ENCODE peak calls at places on chromosomes 1 and 21, in eight cellular contexts. P, X, B, G, K, O, E and Q are unnamed samples.
A peak's percentile ranks its signal among the peaks of the same experiment; 100 is the strongest.

GRCh38 chr1:22778408-22778807 is 67.8 kb downstream of the EPHB2 start:
- DNase-seq in K (no peak), O (no peak), B (no peak), X (no peak), E (no peak), P (no peak), G (no peak), Q (no peak)

GRCh38 chr1:94865369-94865768 is 45.2 kb downstream of the SLC44A3 start:
- DNase-seq in K (no peak), B (peak; percentile 90), O (no peak), G (no peak), P (no peak), E (no peak), X (no peak), Q (no peak)

GRCh38 chr1:156490401-156491032 is 10.1 kb downstream of the MEF2D start:
- DNase-seq in O (no peak), X (no peak), P (peak; percentile 71), K (peak; percentile 54), E (no peak), G (no peak), B (no peak), Q (peak; percentile 81)

GRCh38 chr1:100955322-100955721 is 59.4 kb downstream of the SLC30A7 start:
- DNase-seq in E (no peak), K (peak; percentile 32), B (peak; percentile 95), G (no peak), O (no peak), X (no peak), P (no peak), Q (no peak)

GRCh38 chr1:59680044-59680443 is 134.7 kb upstream of the HOOK1 start:
- DNase-seq in E (no peak), X (no peak), O (no peak), G (no peak), P (no peak), B (no peak), K (no peak), Q (no peak)

GRCh38 chr1:59278780-59279354 is 18.0 kb upstream of the FGGY start:
- DNase-seq in K (no peak), O (no peak), B (no peak), G (no peak), X (no peak), P (no peak), E (no peak), Q (no peak)

GRCh38 chr1:205004296-205004813 is 38.7 kb upstream of the CNTN2 start:
- DNase-seq in K (no peak), P (no peak), B (peak; percentile 9), X (no peak), E (no peak), G (no peak), O (no peak), Q (no peak)

GRCh38 chr1:68448365-68448764 is 1.4 kb downstream of the RPE65 start:
- DNase-seq in P (no peak), B (no peak), O (no peak), G (no peak), K (no peak), E (no peak), X (no peak), Q (no peak)

GRCh38 chr1:79043506-79043905 is 37.0 kb upstream of the ADGRL4 start:
- DNase-seq in X (no peak), B (peak; percentile 90), E (no peak), G (no peak), K (no peak), P (no peak), O (no peak), Q (no peak)

GRCh38 chr1:58650141-58650540 is 49.7 kb downstream of the MYSM1 start:
- DNase-seq in K (peak; percentile 5), B (peak; percentile 7), O (no peak), P (no peak), E (no peak), X (no peak), G (no peak), Q (no peak)

GRCh38 chr21:38380391-38381137 is 117.7 kb downstream of the ERG start:
- DNase-seq in X (no peak), B (no peak), O (no peak), K (peak; percentile 30), E (no peak), P (no peak), G (no peak), Q (no peak)

GRCh38 chr21:38379171-38379570 is 119.1 kb downstream of the ERG start:
- DNase-seq in E (no peak), O (no peak), X (no peak), K (peak; percentile 29), P (no peak), B (no peak), G (no peak), Q (no peak)

GRCh38 chr21:38376235-38376634 is 119.4 kb downstream of the KCNJ15 start:
- DNase-seq in G (no peak), O (no peak), P (no peak), E (no peak), K (no peak), X (no peak), B (no peak), Q (no peak)

GRCh38 chr21:38376693-38377092 is 119.9 kb downstream of the KCNJ15 start:
- DNase-seq in E (no peak), P (peak; percentile 22), B (no peak), G (no peak), K (no peak), X (no peak), O (no peak), Q (no peak)

GRCh38 chr21:38377165-38378093 is 120.6 kb downstream of the KCNJ15 start:
- DNase-seq in X (no peak), E (no peak), G (no peak), K (no peak), P (no peak), B (peak; percentile 17), O (no peak), Q (no peak)
- TF ChIP-seq CTCF in X (no peak), E (no peak), G (no peak), K (no peak), P (no peak), B (no peak), O (peak; percentile 14), Q (no peak)

GRCh38 chr1:65263286-65263685 is 46.1 kb upstream of the DNAJC6 start:
- DNase-seq in K (no peak), O (no peak), B (no peak), E (no peak), P (no peak), G (no peak), X (no peak), Q (no peak)

GRCh38 chr1:65267291-65268087 is 41.9 kb upstream of the DNAJC6 start:
- DNase-seq in B (no peak), K (no peak), G (no peak), O (no peak), X (no peak), P (no peak), E (no peak), Q (no peak)

GRCh38 chr1:65264197-65264929 is 45.0 kb upstream of the DNAJC6 start:
- DNase-seq in P (peak; percentile 18), K (no peak), X (no peak), B (peak; percentile 70), G (no peak), O (peak; percentile 50), E (no peak), Q (peak; percentile 76)

GRCh38 chr1:65266501-65266900 is 42.8 kb upstream of the DNAJC6 start:
- DNase-seq in P (no peak), E (no peak), K (no peak), G (no peak), B (no peak), X (no peak), O (no peak), Q (no peak)

GRCh38 chr1:65265296-65266271 is 43.8 kb upstream of the DNAJC6 start:
- DNase-seq in K (peak; percentile 41), E (peak; percentile 40), G (peak; percentile 58), B (peak; percentile 55), O (peak; percentile 52), X (no peak), P (peak; percentile 58), Q (peak; percentile 67)
- TF ChIP-seq CTCF in K (peak; percentile 14), E (no peak), G (peak; percentile 5), B (peak; percentile 46), O (peak; percentile 45), X (peak; percentile 66), P (peak; percentile 39), Q (peak; percentile 22)

DNA sequence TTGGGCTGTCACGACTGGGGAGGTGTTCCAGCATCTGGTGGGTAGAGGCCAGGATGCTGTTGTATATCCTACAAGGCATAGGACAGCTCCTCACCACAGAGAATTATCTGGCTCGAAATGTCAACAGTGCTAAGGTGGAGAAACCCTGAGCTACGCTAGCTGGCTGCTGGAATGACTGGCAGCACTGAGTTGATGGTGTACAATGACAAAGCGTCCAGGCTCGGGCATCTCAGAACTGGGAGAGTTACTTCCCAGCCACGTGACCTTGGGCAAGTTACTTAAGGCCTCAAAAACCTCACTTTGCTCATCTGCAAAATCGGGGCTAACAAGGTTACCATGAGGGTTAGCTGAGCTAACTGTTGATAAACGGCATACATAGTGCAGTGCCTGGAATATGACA is 35.4 kb downstream of the GPR161 start:
- DNase-seq in K (no peak), G (no peak), P (no peak), O (no peak), X (no peak), E (no peak), B (no peak), Q (no peak)
- TF ChIP-seq CTCF in K (no peak), G (no peak), P (no peak), O (no peak), X (no peak), E (no peak), B (no peak), Q (no peak)

DNA sequence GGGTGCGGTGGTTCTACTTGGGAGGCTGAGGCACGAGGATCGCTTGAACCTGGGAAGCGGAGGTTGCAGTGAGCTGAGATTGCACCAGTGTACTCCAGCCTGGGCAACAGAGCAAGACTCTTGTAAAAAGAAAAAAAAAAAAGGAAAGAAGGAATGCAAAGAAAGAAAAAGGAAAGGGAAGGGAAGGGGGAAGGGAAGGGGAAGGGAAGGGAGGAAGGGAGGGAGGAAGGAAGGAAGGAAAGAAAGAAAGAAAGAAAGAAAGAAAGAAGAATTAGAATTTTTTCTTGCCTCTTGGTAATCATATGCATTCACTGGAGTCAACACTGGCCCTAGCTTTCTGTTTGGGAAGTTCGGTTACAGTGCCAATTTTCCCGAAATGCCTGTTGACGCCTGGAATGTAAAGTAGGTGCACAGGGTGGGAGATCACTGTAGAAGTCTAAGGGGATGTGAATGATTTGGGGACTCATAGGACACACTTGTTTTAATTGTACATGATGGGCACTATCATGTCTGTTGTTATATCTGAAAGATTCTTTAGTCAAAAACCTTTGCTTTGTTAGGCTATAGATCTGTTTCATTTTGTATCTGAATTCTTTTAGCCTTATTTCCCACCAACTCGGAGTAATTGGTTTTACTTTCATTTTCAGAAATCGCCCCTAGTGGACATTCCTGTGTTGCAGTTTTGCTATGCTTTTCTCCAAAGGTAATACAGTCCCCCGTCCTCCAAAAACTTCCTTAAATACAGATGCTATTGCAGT is 59.8 kb upstream of the MORC3 start:
- DNase-seq in E (peak; percentile 76), G (peak; percentile 81), X (no peak), O (peak; percentile 43), P (no peak), B (peak; percentile 68), K (peak; percentile 73), Q (no peak)
- TF ChIP-seq CTCF in E (peak; percentile 55), G (peak; percentile 35), X (no peak), O (peak; percentile 79), P (peak; percentile 85), B (peak; percentile 84), K (peak; percentile 89), Q (peak; percentile 84)

GRCh38 chr1:114620419-114620818 is 39.0 kb upstream of the BCAS2 start:
- DNase-seq in E (no peak), X (no peak), P (no peak), K (no peak), B (no peak), G (no peak), O (no peak), Q (no peak)
- TF ChIP-seq CTCF in E (no peak), X (no peak), P (no peak), K (no peak), B (no peak), G (no peak), O (no peak), Q (no peak)

GRCh38 chr1:160494620-160495019 is 28.4 kb downstream of the SLAMF6 start:
- DNase-seq in P (no peak), K (no peak), E (no peak), B (no peak), X (no peak), G (no peak), O (no peak), Q (peak; percentile 25)
- TF ChIP-seq CTCF in P (no peak), K (no peak), E (no peak), B (peak; percentile 16), X (peak; percentile 69), G (no peak), O (peak; percentile 45), Q (no peak)